ENCODE peak calls at places on chromosomes 11 and 22, in nine cellular contexts. One of them, this sample, is unnamed.

GRCh38 chr11:45517171-45517770 is 148.2 kb downstream of the CHST1 start:
- DNase-seq in AG10803: no peak
- DNase-seq in colonic mucosa: no peak
- DNase-seq in stomach: no peak
- DNase-seq in nephron progenitor cell: no peak
- DNase-seq in fibroblast of lung: no peak
- DNase-seq in bronchial epithelial cell: no peak
- DNase-seq in NB4: no peak
- DNase-seq in progenitor cell of endocrine pancreas: no peak
- DNase-seq in this sample: no peak

GRCh38 chr11:1125803-1126202 is 31.9 kb upstream of the MUC5AC start:
- DNase-seq in AG10803: no peak
- DNase-seq in colonic mucosa: no peak
- DNase-seq in stomach: peak
- DNase-seq in nephron progenitor cell: no peak
- DNase-seq in fibroblast of lung: no peak
- DNase-seq in bronchial epithelial cell: no peak
- DNase-seq in NB4: no peak
- DNase-seq in progenitor cell of endocrine pancreas: no peak
- DNase-seq in this sample: no peak

GRCh38 chr11:80330302-80330701 is 889.5 kb upstream of the TENM4 start:
- DNase-seq in AG10803: no peak
- DNase-seq in colonic mucosa: no peak
- DNase-seq in stomach: no peak
- DNase-seq in nephron progenitor cell: no peak
- DNase-seq in fibroblast of lung: peak
- DNase-seq in bronchial epithelial cell: peak
- DNase-seq in NB4: no peak
- DNase-seq in progenitor cell of endocrine pancreas: no peak
- DNase-seq in this sample: no peak

GRCh38 chr22:46102752-46103151 is 47.6 kb upstream of the PPARA start:
- DNase-seq in AG10803: no peak
- DNase-seq in colonic mucosa: no peak
- DNase-seq in stomach: no peak
- DNase-seq in nephron progenitor cell: no peak
- DNase-seq in fibroblast of lung: no peak
- DNase-seq in bronchial epithelial cell: no peak
- DNase-seq in NB4: no peak
- DNase-seq in progenitor cell of endocrine pancreas: no peak
- DNase-seq in this sample: no peak

GRCh38 chr22:44186121-44186510 is 5.4 kb downstream of the PARVG start:
- DNase-seq in AG10803: no peak
- DNase-seq in colonic mucosa: no peak
- DNase-seq in stomach: no peak
- DNase-seq in nephron progenitor cell: no peak
- DNase-seq in fibroblast of lung: no peak
- DNase-seq in bronchial epithelial cell: no peak
- DNase-seq in NB4: no peak
- DNase-seq in progenitor cell of endocrine pancreas: no peak
- DNase-seq in this sample: no peak

GRCh38 chr11:46679252-46680163 is 20.9 kb downstream of the ARHGAP1 start:
- DNase-seq in AG10803: no peak
- DNase-seq in colonic mucosa: no peak
- DNase-seq in stomach: no peak
- DNase-seq in nephron progenitor cell: no peak
- DNase-seq in fibroblast of lung: no peak
- DNase-seq in bronchial epithelial cell: no peak
- DNase-seq in NB4: no peak
- DNase-seq in progenitor cell of endocrine pancreas: no peak
- DNase-seq in this sample: no peak

GRCh38 chr22:32329202-32329645 is 28.4 kb upstream of the RFPL3 start:
- DNase-seq in AG10803: no peak
- DNase-seq in colonic mucosa: no peak
- DNase-seq in stomach: peak
- DNase-seq in nephron progenitor cell: no peak
- DNase-seq in fibroblast of lung: no peak
- DNase-seq in bronchial epithelial cell: no peak
- DNase-seq in NB4: no peak
- DNase-seq in progenitor cell of endocrine pancreas: no peak
- DNase-seq in this sample: no peak

GRCh38 chr22:45779351-45779750 is 107.7 kb downstream of the ATXN10 start:
- DNase-seq in AG10803: no peak
- DNase-seq in colonic mucosa: no peak
- DNase-seq in stomach: no peak
- DNase-seq in nephron progenitor cell: no peak
- DNase-seq in fibroblast of lung: no peak
- DNase-seq in bronchial epithelial cell: peak
- DNase-seq in NB4: no peak
- DNase-seq in progenitor cell of endocrine pancreas: no peak
- DNase-seq in this sample: no peak

GRCh38 chr11:42524534-42525227 is 787.1 kb upstream of the API5 start:
- DNase-seq in AG10803: peak
- DNase-seq in colonic mucosa: peak
- DNase-seq in stomach: peak
- DNase-seq in nephron progenitor cell: peak
- DNase-seq in fibroblast of lung: peak
- DNase-seq in bronchial epithelial cell: peak
- DNase-seq in NB4: peak
- DNase-seq in progenitor cell of endocrine pancreas: peak
- DNase-seq in this sample: no peak

GRCh38 chr22:31046591-31047226 is 34.4 kb upstream of the SMTN start:
- DNase-seq in AG10803: no peak
- DNase-seq in colonic mucosa: no peak
- DNase-seq in stomach: peak
- DNase-seq in nephron progenitor cell: peak
- DNase-seq in fibroblast of lung: peak
- DNase-seq in bronchial epithelial cell: no peak
- DNase-seq in NB4: peak
- DNase-seq in progenitor cell of endocrine pancreas: no peak
- DNase-seq in this sample: no peak

GRCh38 chr11:102430158-102430836 is 22.3 kb downstream of the TMEM123 start:
- DNase-seq in AG10803: peak
- DNase-seq in colonic mucosa: no peak
- DNase-seq in stomach: no peak
- DNase-seq in nephron progenitor cell: no peak
- DNase-seq in fibroblast of lung: peak
- DNase-seq in bronchial epithelial cell: no peak
- DNase-seq in NB4: no peak
- DNase-seq in progenitor cell of endocrine pancreas: no peak
- DNase-seq in this sample: no peak

GRCh38 chr22:39809772-39810557 is 83.6 kb downstream of the ENTHD1 start:
- DNase-seq in AG10803: no peak
- DNase-seq in colonic mucosa: no peak
- DNase-seq in stomach: no peak
- DNase-seq in nephron progenitor cell: no peak
- DNase-seq in fibroblast of lung: no peak
- DNase-seq in bronchial epithelial cell: no peak
- DNase-seq in NB4: no peak
- DNase-seq in progenitor cell of endocrine pancreas: no peak
- DNase-seq in this sample: no peak

GRCh38 chr11:121459413-121460041 is 6.8 kb upstream of the SORL1-AS1 start:
- DNase-seq in AG10803: no peak
- DNase-seq in colonic mucosa: no peak
- DNase-seq in stomach: no peak
- DNase-seq in nephron progenitor cell: no peak
- DNase-seq in fibroblast of lung: no peak
- DNase-seq in bronchial epithelial cell: no peak
- DNase-seq in NB4: peak
- DNase-seq in progenitor cell of endocrine pancreas: no peak
- DNase-seq in this sample: no peak

GRCh38 chr11:64359712-64360402 is 895 bp downstream of the RPS6KA4 start:
- DNase-seq in AG10803: no peak
- DNase-seq in colonic mucosa: no peak
- DNase-seq in stomach: peak
- DNase-seq in nephron progenitor cell: no peak
- DNase-seq in fibroblast of lung: no peak
- DNase-seq in bronchial epithelial cell: no peak
- DNase-seq in NB4: peak
- DNase-seq in progenitor cell of endocrine pancreas: no peak
- DNase-seq in this sample: no peak

GRCh38 chr22:23402275-23403151 is 177.6 kb downstream of the IGLL1 start:
- DNase-seq in AG10803: peak
- DNase-seq in colonic mucosa: peak
- DNase-seq in stomach: peak
- DNase-seq in nephron progenitor cell: peak
- DNase-seq in fibroblast of lung: peak
- DNase-seq in bronchial epithelial cell: peak
- DNase-seq in NB4: peak
- DNase-seq in progenitor cell of endocrine pancreas: peak
- DNase-seq in this sample: peak
- TF ChIP-seq CTCF in AG10803: peak
- TF ChIP-seq CTCF in colonic mucosa: peak
- TF ChIP-seq CTCF in stomach: no peak
- TF ChIP-seq CTCF in nephron progenitor cell: peak
- TF ChIP-seq CTCF in fibroblast of lung: peak
- TF ChIP-seq CTCF in bronchial epithelial cell: peak
- TF ChIP-seq CTCF in NB4: peak
- TF ChIP-seq CTCF in progenitor cell of endocrine pancreas: peak
- TF ChIP-seq CTCF in this sample: peak

GRCh38 chr11:13963949-13964770 is 1.6 kb downstream of the SPON1 start:
- DNase-seq in AG10803: no peak
- DNase-seq in colonic mucosa: peak
- DNase-seq in stomach: no peak
- DNase-seq in nephron progenitor cell: peak
- DNase-seq in fibroblast of lung: no peak
- DNase-seq in bronchial epithelial cell: no peak
- DNase-seq in NB4: no peak
- DNase-seq in progenitor cell of endocrine pancreas: peak
- DNase-seq in this sample: no peak
- TF ChIP-seq CTCF in AG10803: no peak
- TF ChIP-seq CTCF in colonic mucosa: no peak
- TF ChIP-seq CTCF in stomach: no peak
- TF ChIP-seq CTCF in nephron progenitor cell: no peak
- TF ChIP-seq CTCF in fibroblast of lung: no peak
- TF ChIP-seq CTCF in bronchial epithelial cell: no peak
- TF ChIP-seq CTCF in NB4: no peak
- TF ChIP-seq CTCF in progenitor cell of endocrine pancreas: no peak
- TF ChIP-seq CTCF in this sample: no peak

DNA sequence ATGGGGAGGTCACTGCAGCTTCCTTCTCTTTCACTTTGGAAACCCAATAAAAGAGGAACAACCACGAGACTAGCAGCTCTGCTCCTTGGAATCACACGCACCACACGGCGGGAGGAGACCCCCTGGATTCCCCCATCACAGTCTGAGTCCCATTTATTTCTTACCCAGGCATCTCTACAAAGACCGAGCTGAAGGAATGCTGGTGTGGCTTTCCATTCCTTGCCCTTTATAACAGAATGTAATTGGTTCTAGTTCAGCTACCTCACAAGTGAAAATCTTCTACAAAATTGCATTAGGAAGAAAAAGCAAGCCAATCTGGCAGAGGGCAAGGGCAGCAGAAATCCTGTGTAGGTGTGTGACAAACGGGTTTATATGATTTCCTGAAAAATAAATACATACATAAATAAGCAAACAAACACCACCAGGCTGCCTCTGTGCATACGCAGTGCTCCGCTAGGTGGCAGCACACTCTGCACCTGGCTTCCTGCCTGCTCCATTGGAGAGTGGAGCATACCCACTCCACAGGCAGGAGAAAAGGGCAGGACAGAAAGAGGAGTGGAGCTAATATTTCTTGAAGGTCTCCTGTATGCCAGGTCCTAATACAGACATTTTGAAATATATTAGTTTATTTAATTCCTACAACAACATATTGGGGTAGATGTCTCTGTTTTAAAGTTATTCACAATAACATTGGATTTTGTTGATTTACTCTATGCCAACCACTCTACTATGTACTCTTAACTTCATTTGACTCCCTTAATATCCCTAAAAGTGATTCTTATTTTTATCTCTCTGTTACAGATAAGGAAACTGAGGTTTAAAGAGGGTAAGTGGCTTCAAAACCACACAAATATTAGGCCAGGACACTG is 673.1 kb downstream of the KCNA4 start:
- DNase-seq in AG10803: peak
- DNase-seq in colonic mucosa: peak
- DNase-seq in stomach: peak
- DNase-seq in nephron progenitor cell: peak
- DNase-seq in fibroblast of lung: peak
- DNase-seq in bronchial epithelial cell: peak
- DNase-seq in NB4: peak
- DNase-seq in progenitor cell of endocrine pancreas: peak
- DNase-seq in this sample: no peak
- TF ChIP-seq CTCF in AG10803: peak
- TF ChIP-seq CTCF in colonic mucosa: peak
- TF ChIP-seq CTCF in stomach: no peak
- TF ChIP-seq CTCF in nephron progenitor cell: peak
- TF ChIP-seq CTCF in fibroblast of lung: peak
- TF ChIP-seq CTCF in bronchial epithelial cell: peak
- TF ChIP-seq CTCF in NB4: peak
- TF ChIP-seq CTCF in progenitor cell of endocrine pancreas: peak
- TF ChIP-seq CTCF in this sample: peak

GRCh38 chr11:107928046-107928766 is at the start of gene RAB39A:
- DNase-seq in AG10803: peak
- DNase-seq in colonic mucosa: peak
- DNase-seq in stomach: peak
- DNase-seq in nephron progenitor cell: peak
- DNase-seq in fibroblast of lung: peak
- DNase-seq in bronchial epithelial cell: peak
- DNase-seq in NB4: peak
- DNase-seq in progenitor cell of endocrine pancreas: peak
- DNase-seq in this sample: peak

GRCh38 chr11:107927559-107927958 is 689 bp upstream of the RAB39A start:
- DNase-seq in AG10803: no peak
- DNase-seq in colonic mucosa: no peak
- DNase-seq in stomach: no peak
- DNase-seq in nephron progenitor cell: no peak
- DNase-seq in fibroblast of lung: no peak
- DNase-seq in bronchial epithelial cell: no peak
- DNase-seq in NB4: no peak
- DNase-seq in progenitor cell of endocrine pancreas: no peak
- DNase-seq in this sample: no peak

GRCh38 chr11:107928767-107929507 is 689 bp downstream of the RAB39A start:
- DNase-seq in AG10803: no peak
- DNase-seq in colonic mucosa: peak
- DNase-seq in stomach: no peak
- DNase-seq in nephron progenitor cell: peak
- DNase-seq in fibroblast of lung: no peak
- DNase-seq in bronchial epithelial cell: no peak
- DNase-seq in NB4: peak
- DNase-seq in progenitor cell of endocrine pancreas: peak
- DNase-seq in this sample: no peak

GRCh38 chr11:107929611-107930200 is 1.5 kb downstream of the RAB39A start:
- DNase-seq in AG10803: no peak
- DNase-seq in colonic mucosa: no peak
- DNase-seq in stomach: no peak
- DNase-seq in nephron progenitor cell: no peak
- DNase-seq in fibroblast of lung: no peak
- DNase-seq in bronchial epithelial cell: no peak
- DNase-seq in NB4: peak
- DNase-seq in progenitor cell of endocrine pancreas: no peak
- DNase-seq in this sample: no peak

DNA sequence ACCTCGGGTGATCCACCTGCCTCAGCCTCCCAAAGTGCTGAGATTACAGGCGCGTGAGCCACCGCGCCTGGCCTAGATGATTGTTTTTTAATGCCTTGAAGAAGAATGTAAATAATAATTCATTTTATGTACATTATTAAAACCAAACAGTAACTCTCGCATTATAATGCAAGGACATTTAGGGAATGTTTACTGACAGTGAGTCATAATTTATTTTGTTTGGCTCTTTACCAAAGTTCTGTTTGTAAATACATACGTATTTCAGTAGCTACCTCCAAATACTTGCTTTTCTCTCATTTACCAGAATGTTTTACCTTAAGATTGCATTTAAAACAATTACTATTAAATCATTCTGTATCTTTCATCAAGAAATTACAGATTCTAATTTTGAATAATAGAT is 3.0 kb downstream of the RAB39A start:
- DNase-seq in AG10803: no peak
- DNase-seq in colonic mucosa: no peak
- DNase-seq in stomach: no peak
- DNase-seq in nephron progenitor cell: no peak
- DNase-seq in fibroblast of lung: no peak
- DNase-seq in bronchial epithelial cell: peak
- DNase-seq in NB4: no peak
- DNase-seq in progenitor cell of endocrine pancreas: no peak
- DNase-seq in this sample: no peak
- TF ChIP-seq CTCF in AG10803: no peak
- TF ChIP-seq CTCF in colonic mucosa: no peak
- TF ChIP-seq CTCF in stomach: no peak
- TF ChIP-seq CTCF in nephron progenitor cell: no peak
- TF ChIP-seq CTCF in fibroblast of lung: no peak
- TF ChIP-seq CTCF in bronchial epithelial cell: no peak
- TF ChIP-seq CTCF in NB4: no peak
- TF ChIP-seq CTCF in progenitor cell of endocrine pancreas: no peak
- TF ChIP-seq CTCF in this sample: no peak

This sample was measured in natural killer cell.